ENCODE peak calls at places on chromosomes 11 and 22, in four cellular contexts. One of them, this sample, is unnamed.

GRCh38 chr11:44943118-44943517 is 7.6 kb downstream of the TP53I11 start:
- DNase-seq in astrocyte of the cerebellum: no peak
- DNase-seq in fibroblast of the aortic adventitia: no peak
- DNase-seq in upper lobe of left lung: no peak
- DNase-seq in this sample: no peak

GRCh38 chr11:105315287-105315686 is 175.7 kb upstream of the CARD18 start:
- DNase-seq in fibroblast of the aortic adventitia: no peak
- DNase-seq in upper lobe of left lung: no peak
- DNase-seq in astrocyte of the cerebellum: no peak
- DNase-seq in this sample: no peak

GRCh38 chr11:111448420-111448819 is 63.8 kb downstream of the BTG4 start:
- DNase-seq in astrocyte of the cerebellum: no peak
- DNase-seq in fibroblast of the aortic adventitia: no peak
- DNase-seq in upper lobe of left lung: peak
- DNase-seq in this sample: no peak

GRCh38 chr22:25383892-25384291 is 164.5 kb downstream of the CRYBB2 start:
- DNase-seq in fibroblast of the aortic adventitia: no peak
- DNase-seq in astrocyte of the cerebellum: no peak
- DNase-seq in upper lobe of left lung: no peak
- DNase-seq in this sample: no peak

GRCh38 chr11:103730151-103730940 is 306.1 kb upstream of the DDI1 start:
- DNase-seq in astrocyte of the cerebellum: no peak
- DNase-seq in upper lobe of left lung: no peak
- DNase-seq in fibroblast of the aortic adventitia: peak
- DNase-seq in this sample: no peak

GRCh38 chr22:37533995-37534394 is 14.8 kb upstream of the CARD10 start:
- DNase-seq in fibroblast of the aortic adventitia: peak
- DNase-seq in astrocyte of the cerebellum: peak
- DNase-seq in upper lobe of left lung: no peak
- DNase-seq in this sample: peak

GRCh38 chr11:117701781-117702180 is 95.2 kb downstream of the DSCAML1 start:
- DNase-seq in fibroblast of the aortic adventitia: no peak
- DNase-seq in astrocyte of the cerebellum: no peak
- DNase-seq in upper lobe of left lung: no peak
- DNase-seq in this sample: no peak

GRCh38 chr11:86502137-86502536 is 127.5 kb downstream of the CCDC81 start:
- DNase-seq in astrocyte of the cerebellum: no peak
- DNase-seq in upper lobe of left lung: no peak
- DNase-seq in fibroblast of the aortic adventitia: no peak
- DNase-seq in this sample: no peak

GRCh38 chr22:36734171-36735058 is 30.9 kb upstream of the CACNG2 start:
- DNase-seq in upper lobe of left lung: no peak
- DNase-seq in fibroblast of the aortic adventitia: peak
- DNase-seq in astrocyte of the cerebellum: no peak
- DNase-seq in this sample: no peak

GRCh38 chr22:22666307-22667091 is 22.1 kb downstream of the GGTLC2 start:
- DNase-seq in upper lobe of left lung: no peak
- DNase-seq in astrocyte of the cerebellum: no peak
- DNase-seq in fibroblast of the aortic adventitia: peak
- DNase-seq in this sample: no peak

GRCh38 chr11:119414734-119415133 is 8.2 kb downstream of the THY1 start:
- DNase-seq in fibroblast of the aortic adventitia: no peak
- DNase-seq in astrocyte of the cerebellum: no peak
- DNase-seq in upper lobe of left lung: no peak
- DNase-seq in this sample: no peak

GRCh38 chr11:117871160-117871559 is 5.3 kb downstream of the FXYD6 start:
- DNase-seq in astrocyte of the cerebellum: no peak
- DNase-seq in upper lobe of left lung: no peak
- DNase-seq in fibroblast of the aortic adventitia: no peak
- DNase-seq in this sample: no peak

GRCh38 chr11:59668188-59668949 is 468 bp downstream of the PATL1 start:
- DNase-seq in astrocyte of the cerebellum: no peak
- DNase-seq in upper lobe of left lung: no peak
- DNase-seq in fibroblast of the aortic adventitia: peak
- DNase-seq in this sample: no peak

GRCh38 chr11:109123811-109124787 is 297.9 kb upstream of the C11orf87 start:
- DNase-seq in astrocyte of the cerebellum: peak
- DNase-seq in upper lobe of left lung: no peak
- DNase-seq in fibroblast of the aortic adventitia: peak
- DNase-seq in this sample: no peak

GRCh38 chr11:121412000-121412587 is 40.0 kb upstream of the SORL1 start:
- DNase-seq in upper lobe of left lung: no peak
- DNase-seq in astrocyte of the cerebellum: no peak
- DNase-seq in fibroblast of the aortic adventitia: no peak
- DNase-seq in this sample: no peak

GRCh38 chr11:32386770-32387377 is 48.5 kb downstream of the WT1 start:
- DNase-seq in upper lobe of left lung: no peak
- DNase-seq in fibroblast of the aortic adventitia: peak
- DNase-seq in astrocyte of the cerebellum: no peak
- DNase-seq in this sample: no peak

GRCh38 chr22:39080052-39080762 is 3.1 kb downstream of the APOBEC3G start:
- DNase-seq in astrocyte of the cerebellum: no peak
- DNase-seq in upper lobe of left lung: no peak
- DNase-seq in fibroblast of the aortic adventitia: no peak
- DNase-seq in this sample: no peak

GRCh38 chr11:8685306-8685705 is 2.7 kb downstream of the RPL27A start:
- DNase-seq in upper lobe of left lung: no peak
- DNase-seq in astrocyte of the cerebellum: no peak
- DNase-seq in fibroblast of the aortic adventitia: no peak
- DNase-seq in this sample: no peak

GRCh38 chr11:123187670-123188507 is 7.2 kb downstream of the CLMP start:
- DNase-seq in upper lobe of left lung: no peak
- DNase-seq in fibroblast of the aortic adventitia: peak
- DNase-seq in astrocyte of the cerebellum: no peak
- DNase-seq in this sample: no peak

GRCh38 chr11:23536907-23537306 is 676.6 kb upstream of the CCDC179 start:
- DNase-seq in fibroblast of the aortic adventitia: no peak
- DNase-seq in astrocyte of the cerebellum: no peak
- DNase-seq in upper lobe of left lung: no peak
- DNase-seq in this sample: no peak

GRCh38 chr11:57680552-57680874 is 12.6 kb downstream of the ZDHHC5 start:
- DNase-seq in upper lobe of left lung: no peak
- DNase-seq in fibroblast of the aortic adventitia: no peak
- DNase-seq in astrocyte of the cerebellum: no peak
- DNase-seq in this sample: no peak
- H3K4me3 ChIP-seq in upper lobe of left lung: no peak
- H3K4me3 ChIP-seq in fibroblast of the aortic adventitia: no peak
- H3K4me3 ChIP-seq in astrocyte of the cerebellum: no peak
- H3K4me3 ChIP-seq in this sample: no peak

DNA sequence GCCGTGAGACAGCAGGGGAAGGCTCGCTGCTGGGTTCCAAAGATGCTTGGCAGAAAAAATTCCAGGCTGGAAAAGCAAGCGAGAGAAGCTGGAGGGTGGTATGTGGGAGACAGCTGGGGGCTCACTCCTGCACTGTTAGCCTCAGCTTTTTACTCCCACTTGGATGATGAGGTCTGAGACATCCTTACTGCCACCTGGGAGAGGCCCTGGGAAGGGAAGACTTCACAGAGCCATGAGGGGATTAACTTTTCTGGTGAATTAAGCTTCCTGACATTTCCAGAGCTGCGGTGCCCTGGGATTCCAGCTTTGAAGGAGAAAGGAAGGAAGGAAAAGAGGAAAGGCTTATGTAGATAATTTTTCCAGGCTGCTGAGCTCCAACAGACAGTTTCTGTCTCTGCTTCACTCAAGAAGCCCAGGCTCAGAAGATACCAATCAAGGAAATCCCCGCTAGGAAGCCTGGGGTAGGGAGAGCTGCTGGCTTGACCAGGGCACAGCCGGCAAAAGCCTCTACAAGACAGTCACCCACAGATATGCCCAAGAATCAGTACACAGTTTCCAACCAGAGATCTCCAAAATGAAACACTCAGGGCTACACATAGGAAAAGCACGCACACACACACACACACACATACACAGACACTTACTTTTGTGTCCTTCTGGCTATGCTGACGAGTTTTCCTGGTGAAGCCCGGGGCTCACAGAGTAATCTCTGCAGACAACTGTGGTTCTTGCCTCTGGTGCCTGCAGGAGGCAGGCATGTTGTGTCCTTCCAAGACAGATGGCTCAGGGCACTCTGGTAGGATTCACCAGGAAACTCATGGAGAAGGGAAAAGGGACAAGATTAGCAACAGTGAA is 907 bp downstream of the MCHR1 start:
- DNase-seq in upper lobe of left lung: no peak
- DNase-seq in astrocyte of the cerebellum: no peak
- DNase-seq in fibroblast of the aortic adventitia: peak
- DNase-seq in this sample: no peak
- TF ChIP-seq CTCF in upper lobe of left lung: no peak
- TF ChIP-seq CTCF in astrocyte of the cerebellum: peak
- TF ChIP-seq CTCF in fibroblast of the aortic adventitia: peak
- TF ChIP-seq CTCF in this sample: peak

GRCh38 chr11:64064374-64065140 is 28.8 kb downstream of the FLRT1 start:
- DNase-seq in fibroblast of the aortic adventitia: no peak
- DNase-seq in astrocyte of the cerebellum: no peak
- DNase-seq in upper lobe of left lung: peak
- DNase-seq in this sample: no peak

GRCh38 chr11:64065712-64066111 is 30.0 kb downstream of the FLRT1 start:
- DNase-seq in upper lobe of left lung: no peak
- DNase-seq in fibroblast of the aortic adventitia: no peak
- DNase-seq in astrocyte of the cerebellum: no peak
- DNase-seq in this sample: no peak

GRCh38 chr11:64062185-64063039 is 26.7 kb downstream of the FLRT1 start:
- DNase-seq in fibroblast of the aortic adventitia: no peak
- DNase-seq in astrocyte of the cerebellum: no peak
- DNase-seq in upper lobe of left lung: peak
- DNase-seq in this sample: no peak

GRCh38 chr11:64065141-64065465 is 29.4 kb downstream of the FLRT1 start:
- DNase-seq in fibroblast of the aortic adventitia: no peak
- DNase-seq in astrocyte of the cerebellum: no peak
- DNase-seq in upper lobe of left lung: no peak
- DNase-seq in this sample: no peak

GRCh38 chr11:64063741-64064140 is 28.0 kb downstream of the FLRT1 start:
- DNase-seq in upper lobe of left lung: peak
- DNase-seq in fibroblast of the aortic adventitia: no peak
- DNase-seq in astrocyte of the cerebellum: no peak
- DNase-seq in this sample: no peak
- H3K4me3 ChIP-seq in upper lobe of left lung: no peak
- H3K4me3 ChIP-seq in fibroblast of the aortic adventitia: no peak
- H3K4me3 ChIP-seq in astrocyte of the cerebellum: no peak
- H3K4me3 ChIP-seq in this sample: no peak

DNA sequence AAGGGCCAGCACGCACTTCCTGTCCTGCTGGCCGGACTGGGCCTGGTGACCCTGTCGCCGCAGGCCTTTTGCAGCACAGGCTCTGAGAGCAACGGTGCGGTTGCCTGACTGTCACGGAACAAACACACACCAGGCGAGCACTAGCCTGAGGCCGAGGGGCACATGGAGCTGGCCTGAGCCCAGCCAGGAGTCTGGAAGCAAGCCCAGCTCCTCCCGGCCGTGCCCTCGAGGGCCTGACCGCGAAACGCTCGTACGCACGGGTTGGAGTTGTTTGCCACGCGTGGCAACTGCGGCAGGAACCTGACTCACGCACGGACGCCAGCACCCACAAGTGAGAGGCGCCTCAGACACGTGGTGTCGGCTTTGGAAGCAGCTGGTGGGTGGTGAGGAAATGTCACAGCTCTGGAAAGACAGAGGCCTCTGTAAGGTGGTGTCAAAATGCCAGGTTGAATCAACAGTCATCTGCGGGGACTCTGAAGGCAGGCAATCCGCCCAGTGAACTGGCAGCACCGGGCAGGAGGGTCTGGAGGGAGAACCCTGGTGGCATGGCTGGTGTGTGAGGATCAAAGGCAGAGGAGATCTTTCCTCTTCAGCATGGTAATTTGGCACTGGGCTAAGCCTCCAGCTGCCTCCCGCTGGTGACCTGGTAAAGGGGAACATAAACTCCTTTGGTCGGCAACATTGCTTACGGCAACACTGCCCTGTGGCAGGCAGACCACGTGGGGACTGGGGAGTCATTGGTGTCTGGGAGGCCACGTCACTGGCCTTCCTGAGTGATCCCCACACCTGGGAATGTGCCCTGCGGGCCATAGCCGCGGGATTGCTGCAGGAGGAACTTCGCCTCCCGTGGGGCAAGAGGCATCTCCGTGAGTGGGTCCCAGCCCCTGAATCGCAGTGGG is 15.3 kb upstream of the IL17REL start:
- DNase-seq in astrocyte of the cerebellum: no peak
- DNase-seq in fibroblast of the aortic adventitia: no peak
- DNase-seq in upper lobe of left lung: peak
- DNase-seq in this sample: no peak
- TF ChIP-seq CTCF in astrocyte of the cerebellum: no peak
- TF ChIP-seq CTCF in fibroblast of the aortic adventitia: no peak
- TF ChIP-seq CTCF in upper lobe of left lung: no peak
- TF ChIP-seq CTCF in this sample: no peak

DNA sequence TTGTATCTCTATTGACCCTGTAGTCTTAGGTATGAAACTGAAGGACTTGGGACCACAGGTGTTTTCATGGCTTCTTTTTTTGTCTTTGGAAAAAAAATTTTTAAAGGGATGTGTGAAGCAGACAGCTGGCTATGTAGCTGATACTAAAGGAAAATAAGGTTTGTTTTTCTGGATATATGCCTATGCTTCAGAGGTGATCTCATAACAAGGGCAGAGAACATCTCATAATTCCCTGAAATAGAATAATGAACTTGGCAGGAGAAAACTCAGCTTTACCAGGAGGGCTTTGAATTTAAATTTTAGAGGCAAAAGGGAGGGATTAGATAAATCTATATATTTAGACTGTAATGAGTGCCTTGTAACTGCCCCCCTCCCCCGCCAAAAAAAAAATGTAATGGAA is 714.9 kb downstream of the OPCML start:
- DNase-seq in upper lobe of left lung: no peak
- DNase-seq in astrocyte of the cerebellum: no peak
- DNase-seq in fibroblast of the aortic adventitia: no peak
- DNase-seq in this sample: no peak
- H3K4me3 ChIP-seq in upper lobe of left lung: no peak
- H3K4me3 ChIP-seq in astrocyte of the cerebellum: no peak
- H3K4me3 ChIP-seq in fibroblast of the aortic adventitia: no peak
- H3K4me3 ChIP-seq in this sample: no peak

This sample was measured in retinal pigment epithelial cell.